ENCODE peak calls at places on chromosomes 2 and 18, in eight cellular contexts. H is sigmoid colon, T is psoas muscle, O is spleen, J is GM12864, N is K562, P is heart right ventricle, G is tibial artery. V is an unnamed sample.

GRCh38 chr2:38676681-38677080 is 10.8 kb downstream of the GALM start:
- DNase-seq in N (no peak), T (no peak), J (no peak), P (no peak), H (no peak), O (no peak), G (no peak), V (no peak)

GRCh38 chr18:62436636-62437519 is 85.9 kb upstream of the ZCCHC2 start:
- DNase-seq in H (peak), G (peak), N (no peak), J (no peak), T (peak), O (peak), P (peak), V (no peak)

GRCh38 chr2:60152226-60152833 is 401.1 kb downstream of the BCL11A start:
- DNase-seq in G (no peak), T (no peak), O (no peak), H (no peak), N (peak), P (no peak), J (no peak), V (no peak)

GRCh38 chr2:46410273-46411244 is 68.8 kb upstream of the TMEM247 start:
- DNase-seq in G (no peak), J (no peak), N (no peak), O (no peak), T (no peak), P (no peak), H (no peak), V (no peak)

GRCh38 chr2:71697106-71698010 is 244.0 kb downstream of the DYSF start:
- DNase-seq in J (no peak), O (peak), T (no peak), H (peak), P (no peak), N (no peak), G (no peak), V (peak)

GRCh38 chr2:226508005-226508404 is 291.6 kb downstream of the IRS1 start:
- DNase-seq in O (no peak), G (no peak), P (no peak), T (no peak), H (no peak), J (no peak), N (no peak), V (no peak)

GRCh38 chr18:79481041-79481790 is 85.5 kb downstream of the NFATC1 start:
- DNase-seq in G (no peak), T (no peak), P (no peak), N (no peak), H (peak), J (no peak), O (peak), V (peak)

GRCh38 chr18:44742741-44743311 is 62.1 kb downstream of the SETBP1 start:
- DNase-seq in G (peak), H (peak), O (no peak), P (peak), T (peak), N (no peak), J (no peak), V (no peak)

GRCh38 chr2:234957533-234958135 is 5.8 kb downstream of the SH3BP4 start:
- DNase-seq in G (no peak), J (no peak), H (no peak), P (no peak), T (no peak), N (no peak), O (peak), V (no peak)

GRCh38 chr2:199458017-199458805 is 472 bp upstream of the SATB2 start:
- DNase-seq in N (peak), J (no peak), T (no peak), O (peak), P (no peak), H (peak), G (no peak), V (no peak)

GRCh38 chr2:118865106-118865505 is 17.7 kb upstream of the EN1 start:
- DNase-seq in O (no peak), T (no peak), N (peak), P (no peak), J (no peak), H (no peak), G (no peak), V (no peak)

GRCh38 chr2:195984951-195985726 is 83.5 kb downstream of the DNAH7 start:
- DNase-seq in T (no peak), P (no peak), G (no peak), H (no peak), J (no peak), N (no peak), O (no peak), V (no peak)

GRCh38 chr2:235194836-235195235 is 243.0 kb downstream of the SH3BP4 start:
- DNase-seq in T (no peak), H (no peak), J (no peak), G (no peak), N (no peak), O (no peak), P (no peak), V (no peak)

GRCh38 chr2:45178854-45179253 is 169.6 kb upstream of the SIX2 start:
- DNase-seq in P (no peak), N (no peak), O (no peak), G (no peak), T (no peak), H (no peak), J (no peak), V (no peak)

GRCh38 chr2:179596018-179596417 is 265.4 kb downstream of the ZNF385B start:
- DNase-seq in O (no peak), N (no peak), T (no peak), P (no peak), G (no peak), J (no peak), H (no peak), V (no peak)

GRCh38 chr2:216621292-216621691 is 11.9 kb upstream of the IGFBP2 start:
- DNase-seq in J (no peak), T (no peak), G (no peak), P (no peak), H (no peak), N (no peak), O (no peak), V (no peak)

GRCh38 chr2:178072383-178073301 is at the start of gene PDE11A:
- DNase-seq in O (peak), N (peak), P (peak), H (peak), J (no peak), G (peak), T (peak), V (peak)

GRCh38 chr2:15729709-15730544 is 138.3 kb downstream of the DDX1 start:
- DNase-seq in T (no peak), N (no peak), G (no peak), O (no peak), H (no peak), J (no peak), P (no peak), V (no peak)

GRCh38 chr2:10278029-10278762 is 24.5 kb upstream of the HPCAL1 start:
- DNase-seq in G (peak), J (no peak), O (peak), T (peak), N (peak), P (peak), H (peak), V (no peak)

GRCh38 chr18:77131652-77132368 is 773 bp downstream of the MBP start:
- DNase-seq in J (no peak), O (peak), P (peak), H (peak), N (no peak), T (peak), G (peak), V (no peak)

GRCh38 chr18:49020129-49020528 is 69.4 kb upstream of the SMAD7 start:
- DNase-seq in J (no peak), T (no peak), N (no peak), O (no peak), P (no peak), H (no peak), G (no peak), V (peak)

GRCh38 chr18:34767601-34768027 is 57.5 kb downstream of the DTNA start:
- DNase-seq in P (no peak), O (no peak), H (no peak), J (no peak), N (no peak), G (no peak), T (no peak), V (no peak)

GRCh38 chr18:48780151-48781001 is 170.4 kb downstream of the SMAD7 start:
- DNase-seq in P (no peak), O (no peak), G (no peak), T (peak), H (no peak), N (no peak), J (no peak), V (no peak)

GRCh38 chr2:197486175-197486574 is 13.5 kb downstream of the HSPD1 start:
- DNase-seq in G (no peak), T (no peak), H (no peak), O (no peak), P (no peak), N (no peak), J (no peak), V (no peak)

GRCh38 chr2:190947139-190947538 is 66.5 kb downstream of the GLS start:
- DNase-seq in J (no peak), H (no peak), O (no peak), T (no peak), N (no peak), G (no peak), P (no peak), V (no peak)

GRCh38 chr2:157743051-157743450 is 114.4 kb upstream of the ACVR1C start:
- DNase-seq in N (no peak), H (no peak), P (no peak), O (no peak), T (no peak), G (no peak), J (no peak), V (no peak)

GRCh38 chr18:48789259-48789812 is 161.4 kb downstream of the SMAD7 start:
- DNase-seq in J (no peak), G (no peak), O (no peak), H (no peak), P (no peak), N (no peak), T (no peak), V (no peak)

GRCh38 chr18:62979172-62979571 is 263.8 kb downstream of the PHLPP1 start:
- DNase-seq in O (peak), J (no peak), H (no peak), N (no peak), G (peak), T (peak), P (no peak), V (no peak)

GRCh38 chr2:171225302-171225980 is 64.7 kb upstream of the TLK1 start:
- DNase-seq in T (no peak), P (no peak), O (no peak), J (no peak), G (no peak), N (peak), H (no peak), V (no peak)

GRCh38 chr18:2222270-2223185 is 348.8 kb downstream of the METTL4 start:
- DNase-seq in P (no peak), N (no peak), J (no peak), T (no peak), O (no peak), G (no peak), H (no peak), V (no peak)

GRCh38 chr2:43455735-43456642 is 139.8 kb downstream of the THADA start:
- DNase-seq in P (no peak), T (no peak), N (no peak), G (no peak), H (no peak), O (no peak), J (no peak), V (no peak)

GRCh38 chr2:147008481-147008880 is 836.3 kb upstream of the ACVR2A start:
- DNase-seq in H (no peak), P (no peak), N (no peak), G (no peak), T (no peak), J (no peak), O (no peak), V (no peak)

GRCh38 chr2:54331095-54331835 is 75.2 kb upstream of the TSPYL6 start:
- DNase-seq in J (no peak), G (no peak), N (no peak), O (no peak), T (no peak), P (no peak), H (peak), V (no peak)

GRCh38 chr2:200744252-200744651 is 67.5 kb upstream of the BZW1 start:
- DNase-seq in O (no peak), N (no peak), P (no peak), J (no peak), G (no peak), T (no peak), H (no peak), V (no peak)

GRCh38 chr2:6524678-6525367 is 340.9 kb downstream of the CMPK2 start:
- DNase-seq in T (no peak), O (no peak), P (no peak), G (no peak), H (no peak), N (no peak), J (no peak), V (no peak)

GRCh38 chr2:27973592-27973991 is 83.1 kb downstream of the BABAM2 start:
- DNase-seq in H (no peak), P (no peak), J (no peak), O (no peak), G (no peak), T (no peak), N (no peak), V (no peak)

GRCh38 chr18:54742654-54743053 is 85.6 kb upstream of the RAB27B start:
- DNase-seq in P (no peak), J (no peak), G (peak), O (no peak), T (peak), H (peak), N (no peak), V (no peak)

GRCh38 chr2:172438064-172438421 is 10.7 kb downstream of the ITGA6 start:
- DNase-seq in T (no peak), J (no peak), P (no peak), N (no peak), O (no peak), H (no peak), G (no peak), V (no peak)

DNA sequence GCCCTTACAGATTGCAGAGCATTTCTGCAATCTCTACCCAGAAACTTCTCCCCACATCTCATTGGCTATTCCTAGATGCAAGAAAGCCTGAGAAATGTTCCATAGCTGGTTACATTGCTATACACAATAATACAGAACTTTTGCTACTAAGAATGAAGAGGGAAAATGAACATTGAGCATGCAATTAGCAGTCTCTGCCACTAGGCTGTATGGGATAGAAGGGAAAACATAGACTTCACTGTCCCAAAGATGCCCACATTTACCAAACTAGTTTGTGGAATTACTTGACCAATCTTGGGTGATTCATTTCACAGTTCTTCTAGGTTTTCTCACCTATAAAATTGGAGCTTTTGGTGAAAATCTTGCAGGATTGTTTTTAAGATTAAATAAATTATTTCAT is 265.7 kb upstream of the NT5C1B start:
- DNase-seq in H (no peak), J (no peak), T (no peak), G (no peak), P (no peak), O (no peak), N (no peak), V (no peak)
- TF ChIP-seq CTCF in H (no peak), J (peak), T (no peak), G (peak), P (peak), O (no peak), N (no peak), V (peak)

GRCh38 chr2:160271166-160272086 is 71.4 kb upstream of the ITGB6 start:
- DNase-seq in O (no peak), H (no peak), P (no peak), J (no peak), G (no peak), T (no peak), N (peak), V (no peak)

GRCh38 chr2:160268382-160268781 is 68.3 kb upstream of the ITGB6 start:
- DNase-seq in T (no peak), O (no peak), J (no peak), G (no peak), N (no peak), H (no peak), P (no peak), V (no peak)

GRCh38 chr2:160269365-160269764 is 69.3 kb upstream of the ITGB6 start:
- DNase-seq in N (no peak), T (no peak), P (no peak), O (no peak), G (no peak), J (no peak), H (no peak), V (no peak)

GRCh38 chr2:160270571-160271113 is 70.6 kb upstream of the ITGB6 start:
- DNase-seq in G (peak), P (no peak), H (peak), T (no peak), O (no peak), J (no peak), N (no peak), V (no peak)

GRCh38 chr2:160269803-160270570 is 69.9 kb upstream of the ITGB6 start:
- DNase-seq in J (peak), P (peak), N (peak), G (peak), T (peak), O (peak), H (peak), V (peak)
- TF ChIP-seq CTCF in J (peak), P (peak), N (peak), G (peak), T (peak), O (peak), H (peak), V (peak)

DNA sequence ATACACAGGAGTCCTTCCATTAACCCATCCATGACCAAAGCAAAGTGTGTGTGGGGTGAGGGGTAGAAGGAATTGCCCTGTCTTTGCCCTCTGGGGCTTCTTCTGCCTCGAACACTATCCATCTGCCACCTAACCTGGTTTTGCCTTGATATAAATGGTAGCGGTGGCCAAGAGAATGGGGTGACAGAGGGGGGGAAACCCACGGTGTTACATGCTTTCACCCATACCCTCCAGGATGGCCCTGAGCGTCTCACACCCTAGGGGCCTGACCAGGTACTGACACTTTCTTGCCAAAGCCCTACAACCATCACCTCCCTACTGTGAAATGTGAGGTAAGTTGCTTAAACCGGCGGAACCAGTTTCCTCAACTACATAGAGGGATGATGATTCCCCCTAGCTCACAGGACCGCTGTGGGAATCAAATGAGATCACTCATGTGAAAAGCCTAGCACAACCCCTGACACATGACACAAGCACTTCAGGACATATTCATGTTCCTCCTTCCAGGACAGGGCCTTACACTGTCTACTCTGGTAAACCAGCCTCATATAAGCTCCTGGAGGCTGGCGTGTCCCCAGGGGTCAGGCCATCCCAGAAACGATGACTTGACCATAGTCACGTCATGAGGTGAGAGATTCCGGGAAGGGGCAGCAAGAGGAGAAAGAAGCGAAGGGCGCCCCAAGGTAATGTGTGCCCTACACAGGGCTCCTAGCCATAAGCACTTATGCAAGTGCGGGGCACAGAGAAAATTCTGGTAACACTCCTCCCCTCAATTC is 49.7 kb downstream of the C2orf42 start:
- DNase-seq in O (peak), T (peak), J (no peak), P (no peak), N (peak), G (peak), H (peak), V (peak)
- TF ChIP-seq CTCF in O (peak), T (peak), J (peak), P (no peak), N (peak), G (no peak), H (no peak), V (peak)

DNA sequence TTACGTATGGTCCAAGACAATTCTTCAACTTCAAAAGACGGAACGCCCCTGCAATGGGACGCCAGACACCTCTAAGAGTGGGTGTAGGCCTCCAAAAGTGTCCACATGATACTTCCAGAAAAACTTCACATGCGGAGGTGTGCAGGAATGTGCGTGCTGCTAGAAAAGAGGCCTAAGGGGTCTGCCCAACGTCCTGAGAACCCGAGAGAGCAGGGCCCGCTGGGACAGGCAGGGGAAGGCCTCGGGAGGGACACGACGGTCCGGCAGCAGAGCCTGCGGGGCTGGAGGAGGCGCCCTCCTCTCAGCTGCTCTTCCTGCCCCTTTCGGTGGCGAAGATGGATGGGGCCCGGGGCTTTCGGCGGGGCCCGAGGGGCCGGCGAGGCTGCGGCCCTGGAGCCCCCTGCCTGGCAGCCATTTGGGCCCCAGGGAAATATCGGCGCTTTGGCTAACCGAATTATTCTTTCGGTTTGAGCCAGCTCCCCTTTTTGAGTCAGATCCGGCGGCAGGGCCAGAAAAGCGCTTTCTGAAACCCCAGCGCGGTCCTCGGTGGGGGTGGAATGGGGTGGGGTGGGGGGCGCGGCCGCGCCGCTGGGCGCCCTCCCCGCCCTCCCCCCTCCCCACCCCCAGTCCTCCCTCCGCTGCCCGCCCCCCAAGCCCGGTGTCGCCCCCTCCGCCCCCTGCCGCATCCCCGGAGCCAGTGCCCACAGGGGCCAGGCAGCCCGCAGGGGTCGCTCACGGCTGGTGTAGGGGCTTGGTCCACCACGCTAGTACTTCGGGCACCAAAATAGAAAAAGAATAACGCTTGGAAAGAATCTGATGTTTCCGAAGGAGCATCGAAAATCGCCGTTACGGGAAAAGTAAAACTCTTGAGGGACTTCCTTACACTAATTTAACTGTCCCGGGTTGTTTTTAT is 9.2 kb upstream of the ARID5A start:
- DNase-seq in T (no peak), H (peak), P (peak), G (no peak), N (no peak), O (peak), J (no peak), V (no peak)
- TF ChIP-seq CTCF in T (peak), H (no peak), P (peak), G (no peak), N (no peak), O (no peak), J (peak), V (peak)

GRCh38 chr2:5368263-5368662 is 323.9 kb upstream of the SOX11 start:
- DNase-seq in P (no peak), H (no peak), O (no peak), G (no peak), T (no peak), J (no peak), N (no peak), V (no peak)
- TF ChIP-seq CTCF in P (no peak), H (no peak), O (no peak), G (no peak), T (no peak), J (no peak), N (no peak), V (no peak)

DNA sequence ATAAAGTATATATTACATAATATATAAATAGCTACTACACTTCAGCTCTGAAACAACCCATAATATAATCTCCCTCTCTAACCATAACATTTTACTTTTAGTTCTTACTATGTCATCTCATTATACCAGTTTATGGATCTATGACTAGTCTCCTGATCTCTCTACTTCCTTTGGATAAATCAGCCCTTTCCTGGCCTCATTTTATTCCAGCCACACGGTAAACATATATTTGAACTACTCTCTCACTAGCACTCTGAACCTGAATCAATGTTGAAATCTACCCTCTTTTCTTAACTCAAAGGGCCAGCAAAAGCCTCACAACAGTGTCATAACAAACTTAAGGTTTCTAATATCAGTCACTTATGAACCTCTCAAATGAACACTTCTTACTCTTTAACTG is 62.6 kb downstream of the BAZ2B start:
- DNase-seq in T (no peak), P (no peak), N (no peak), J (no peak), H (no peak), G (no peak), O (no peak), V (no peak)
- TF ChIP-seq CTCF in T (no peak), P (no peak), N (no peak), J (no peak), H (no peak), G (no peak), O (no peak), V (no peak)

V was measured in chondrocyte.